ENCODE peak calls at places on chromosomes 7 and 10, in four cellular contexts. X is ascending aorta; P is CD4-positive, alpha-beta memory T cell; C is adrenal gland. Q is an unnamed sample.

GRCh38 chr7:19404912-19405329 is 259.7 kb upstream of the FERD3L start:
- DNase-seq in X (no peak), P (no peak), C (no peak), Q (no peak)

GRCh38 chr10:46557319-46558140 is 1.1 kb upstream of the GPRIN2 start:
- DNase-seq in P (no peak), X (no peak), C (peak; percentile 21), Q (no peak)

GRCh38 chr7:11576340-11576739 is 255.7 kb downstream of the THSD7A start:
- DNase-seq in P (no peak), X (no peak), C (no peak), Q (no peak)

GRCh38 chr10:113297226-113297625 is 255.6 kb upstream of the HABP2 start:
- DNase-seq in X (no peak), P (no peak), C (no peak), Q (no peak)

GRCh38 chr7:768881-769504 is 41.9 kb upstream of the PRKAR1B start:
- DNase-seq in X (no peak), C (no peak), P (no peak), Q (no peak)

GRCh38 chr7:27201231-27202017 is 1.5 kb upstream of the HOXA13 start:
- DNase-seq in C (no peak), X (no peak), P (no peak), Q (no peak)

GRCh38 chr7:109868215-109868614 is 1222.7 kb upstream of the LRRN3 start:
- DNase-seq in C (no peak), X (no peak), P (no peak), Q (no peak)

GRCh38 chr7:70719120-70719519 is 412.8 kb upstream of the GALNT17 start:
- DNase-seq in P (no peak), X (no peak), C (no peak), Q (no peak)

GRCh38 chr10:22374489-22375126 is 29.3 kb downstream of the SPAG6 start:
- DNase-seq in C (no peak), X (no peak), P (no peak), Q (no peak)

GRCh38 chr7:19470031-19470430 is 238.8 kb downstream of the POLR1F start:
- DNase-seq in C (no peak), P (no peak), X (no peak), Q (no peak)

GRCh38 chr7:85733163-85733915 is 546.5 kb upstream of the SEMA3D start:
- DNase-seq in P (no peak), C (no peak), X (no peak), Q (no peak)

GRCh38 chr7:150631084-150631824 is 931 bp downstream of the GIMAP6 start:
- DNase-seq in X (no peak), P (peak; percentile 51), C (peak; percentile 44), Q (no peak)

GRCh38 chr7:116576350-116577319 is 51.8 kb downstream of the CAV1 start:
- DNase-seq in X (peak; percentile 65), C (no peak), P (no peak), Q (no peak)

GRCh38 chr7:82593780-82594179 is 150.2 kb upstream of the CACNA2D1 start:
- DNase-seq in P (no peak), X (no peak), C (no peak), Q (no peak)

GRCh38 chr10:129908406-129908805 is 55.7 kb downstream of the EBF3 start:
- DNase-seq in P (no peak), C (no peak), X (no peak), Q (no peak)

GRCh38 chr7:35697414-35698175 is 2.7 kb upstream of the HERPUD2 start:
- DNase-seq in P (no peak), X (no peak), C (no peak), Q (no peak)

GRCh38 chr7:150897502-150898474 is 45.5 kb downstream of the AOC1 start:
- DNase-seq in P (no peak), C (no peak), X (no peak), Q (no peak)

GRCh38 chr7:33854951-33855350 is 50.4 kb upstream of the BMPER start:
- DNase-seq in P (no peak), C (no peak), X (no peak), Q (no peak)

GRCh38 chr10:86481761-86482160 is 39.8 kb downstream of the WAPL start:
- DNase-seq in P (no peak), C (no peak), X (no peak), Q (no peak)

GRCh38 chr7:36984051-36984492 is 259.8 kb upstream of the AOAH start:
- DNase-seq in X (no peak), P (no peak), C (no peak), Q (no peak)

GRCh38 chr10:120262857-120263547 is 194.0 kb upstream of the PLPP4 start:
- DNase-seq in C (no peak), P (no peak), X (no peak), Q (no peak)

GRCh38 chr10:74150151-74151056 is at the start of gene AP3M1:
- DNase-seq in P (no peak), X (peak; percentile 48), C (peak; percentile 86), Q (peak; percentile 79)

GRCh38 chr10:50271564-50272250 is 20.4 kb upstream of the ASAH2 start:
- DNase-seq in X (no peak), C (no peak), P (no peak), Q (no peak)

GRCh38 chr10:77195101-77195500 is 442.5 kb downstream of the KCNMA1 start:
- DNase-seq in C (no peak), P (no peak), X (no peak), Q (no peak)

GRCh38 chr10:79381804-79382221 is 34.5 kb downstream of the PPIF start:
- DNase-seq in P (no peak), X (no peak), C (peak; percentile 47), Q (no peak)

GRCh38 chr10:85491652-85492051 is 874.9 kb downstream of the GRID1 start:
- DNase-seq in P (no peak), X (no peak), C (no peak), Q (no peak)

GRCh38 chr7:143299840-143300239 is 11.7 kb downstream of the CASP2 start:
- DNase-seq in C (peak; percentile 61), X (no peak), P (peak; percentile 70), Q (peak; percentile 33)

GRCh38 chr10:44723082-44723481 is 188.1 kb upstream of the TMEM72 start:
- DNase-seq in P (no peak), C (no peak), X (no peak), Q (no peak)
- H3K27me3 ChIP-seq in P (no peaks in the 10 kb centered on the region), C (no peaks in the 10 kb centered on the region), X (no peaks in the 10 kb centered on the region), Q (no peaks in the 10 kb centered on the region)

GRCh38 chr7:129055294-129055816 is 444 bp upstream of the TNPO3 start:
- DNase-seq in P (no peak), X (no peak), C (no peak), Q (no peak)
- H3K4me1 ChIP-seq in P (peaks cover 30% of the 10 kb centered on the region), X (no peaks in the 10 kb centered on the region), C (peaks cover 30% of the 10 kb centered on the region), Q (peaks cover 13% of the 10 kb centered on the region)

GRCh38 chr7:155449008-155449879 is 8.7 kb upstream of the EN2 start:
- DNase-seq in P (no peak), X (no peak), C (no peak), Q (no peak)

GRCh38 chr7:155449880-155450557 is 7.9 kb upstream of the EN2 start:
- DNase-seq in C (no peak), X (no peak), P (no peak), Q (no peak)

GRCh38 chr7:155447603-155448002 is 10.3 kb upstream of the EN2 start:
- DNase-seq in C (no peak), P (no peak), X (no peak), Q (no peak)

GRCh38 chr7:155450558-155450827 is 7.4 kb upstream of the EN2 start:
- DNase-seq in C (no peak), X (no peak), P (no peak), Q (no peak)

DNA sequence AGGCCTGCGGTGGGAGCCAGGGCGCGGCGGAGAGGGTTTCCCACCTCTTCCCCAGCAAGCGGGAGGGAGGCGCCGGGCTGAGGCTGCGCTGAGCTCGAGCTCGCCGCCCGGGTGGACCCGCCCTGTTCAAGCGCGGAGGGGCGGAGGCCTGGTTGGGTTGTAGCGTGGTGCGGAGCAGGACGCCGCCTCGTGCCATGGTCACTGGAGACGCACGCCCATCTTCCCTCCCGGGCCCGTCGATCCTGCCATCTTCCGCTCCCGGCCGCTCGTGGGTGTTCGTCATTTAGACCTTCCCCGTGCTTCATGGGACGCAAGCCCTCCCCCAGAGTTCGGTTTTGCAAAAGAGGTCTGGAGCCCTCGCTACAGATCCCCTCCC is 9.3 kb upstream of the EN2 start:
- DNase-seq in X (no peak), C (no peak), P (no peak), Q (no peak)
- H3K27me3 ChIP-seq in X (peaks cover 22% of the 10 kb centered on the region), C (peaks cover 64% of the 10 kb centered on the region), P (peaks cover 24% of the 10 kb centered on the region), Q (peaks cover 38% of the 10 kb centered on the region)

GRCh38 chr7:55555160-55555559 is 17.1 kb downstream of the VOPP1 start:
- DNase-seq in P (no peak), C (no peak), X (no peak), Q (no peak)

GRCh38 chr7:55556492-55556891 is 15.8 kb downstream of the VOPP1 start:
- DNase-seq in X (no peak), C (no peak), P (no peak), Q (no peak)

GRCh38 chr7:55556031-55556430 is 16.3 kb downstream of the VOPP1 start:
- DNase-seq in C (no peak), X (no peak), P (no peak), Q (no peak)

GRCh38 chr7:55558962-55559920 is 13.1 kb downstream of the VOPP1 start:
- DNase-seq in X (no peak), P (no peak), C (no peak), Q (no peak)

GRCh38 chr7:55557666-55558188 is 14.6 kb downstream of the VOPP1 start:
- DNase-seq in X (no peak), P (no peak), C (no peak), Q (no peak)
- H3K4me1 ChIP-seq in X (no peaks in the 10 kb centered on the region), P (peaks cover 100% of the 10 kb centered on the region), C (peaks cover 15% of the 10 kb centered on the region), Q (peaks cover 28% of the 10 kb centered on the region)